ENCODE peak calls at places on chromosomes 7 and 10, in six cellular contexts. One of them, this sample, is unnamed.

GRCh38 chr7:111352319-111352718 is 210.0 kb downstream of the IMMP2L start:
- DNase-seq in GM12865: no peak
- DNase-seq in A549: no peak
- DNase-seq in fibroblast of mammary gland: no peak
- DNase-seq in GM23338: no peak
- DNase-seq in breast epithelium: no peak
- DNase-seq in this sample: no peak

GRCh38 chr7:31100445-31100844 is 48.3 kb downstream of the ADCYAP1R1 start:
- DNase-seq in GM12865: no peak
- DNase-seq in A549: no peak
- DNase-seq in fibroblast of mammary gland: peak
- DNase-seq in GM23338: no peak
- DNase-seq in breast epithelium: no peak
- DNase-seq in this sample: no peak

GRCh38 chr10:48556065-48556464 is 48.8 kb downstream of the ARHGAP22 start:
- DNase-seq in GM12865: no peak
- DNase-seq in A549: no peak
- DNase-seq in fibroblast of mammary gland: no peak
- DNase-seq in GM23338: no peak
- DNase-seq in breast epithelium: no peak
- DNase-seq in this sample: no peak

GRCh38 chr7:107044347-107045194 is at the start of gene PRKAR2B:
- DNase-seq in GM12865: peak
- DNase-seq in A549: peak
- DNase-seq in fibroblast of mammary gland: peak
- DNase-seq in GM23338: peak
- DNase-seq in breast epithelium: peak
- DNase-seq in this sample: no peak

GRCh38 chr7:50502001-50502684 is 52.0 kb upstream of the FIGNL1 start:
- DNase-seq in GM12865: no peak
- DNase-seq in A549: peak
- DNase-seq in fibroblast of mammary gland: peak
- DNase-seq in GM23338: no peak
- DNase-seq in breast epithelium: no peak
- DNase-seq in this sample: peak

GRCh38 chr7:138608292-138608691 is 92.9 kb downstream of the SVOPL start:
- DNase-seq in GM12865: peak
- DNase-seq in A549: no peak
- DNase-seq in fibroblast of mammary gland: peak
- DNase-seq in GM23338: no peak
- DNase-seq in breast epithelium: no peak
- DNase-seq in this sample: peak

GRCh38 chr10:86167101-86167761 is 199.4 kb downstream of the GRID1 start:
- DNase-seq in GM12865: no peak
- DNase-seq in A549: no peak
- DNase-seq in fibroblast of mammary gland: no peak
- DNase-seq in GM23338: no peak
- DNase-seq in breast epithelium: no peak
- DNase-seq in this sample: no peak

GRCh38 chr10:97053285-97053684 is 132.5 kb downstream of the SLIT1 start:
- DNase-seq in GM12865: no peak
- DNase-seq in A549: no peak
- DNase-seq in fibroblast of mammary gland: no peak
- DNase-seq in GM23338: no peak
- DNase-seq in breast epithelium: no peak
- DNase-seq in this sample: no peak

GRCh38 chr7:36487756-36488336 is 98.2 kb downstream of the ANLN start:
- DNase-seq in GM12865: peak
- DNase-seq in A549: peak
- DNase-seq in fibroblast of mammary gland: peak
- DNase-seq in GM23338: peak
- DNase-seq in breast epithelium: no peak
- DNase-seq in this sample: no peak

GRCh38 chr10:104253106-104253505 is 1.6 kb upstream of the GSTO1 start:
- DNase-seq in GM12865: no peak
- DNase-seq in A549: no peak
- DNase-seq in fibroblast of mammary gland: no peak
- DNase-seq in GM23338: no peak
- DNase-seq in breast epithelium: no peak
- DNase-seq in this sample: no peak

GRCh38 chr7:43572516-43573049 is 10.3 kb upstream of the STK17A start:
- DNase-seq in GM12865: peak
- DNase-seq in A549: peak
- DNase-seq in fibroblast of mammary gland: peak
- DNase-seq in GM23338: no peak
- DNase-seq in breast epithelium: no peak
- DNase-seq in this sample: peak

GRCh38 chr7:105448181-105448580 is 59.5 kb upstream of the SRPK2 start:
- DNase-seq in GM12865: peak
- DNase-seq in A549: no peak
- DNase-seq in fibroblast of mammary gland: no peak
- DNase-seq in GM23338: no peak
- DNase-seq in breast epithelium: no peak
- DNase-seq in this sample: no peak

GRCh38 chr7:131365876-131366275 is 38.2 kb downstream of the MKLN1 start:
- DNase-seq in GM12865: no peak
- DNase-seq in A549: no peak
- DNase-seq in fibroblast of mammary gland: peak
- DNase-seq in GM23338: no peak
- DNase-seq in breast epithelium: no peak
- DNase-seq in this sample: no peak

GRCh38 chr10:9096288-9096687 is 1041.8 kb downstream of the GATA3 start:
- DNase-seq in GM12865: no peak
- DNase-seq in A549: no peak
- DNase-seq in fibroblast of mammary gland: no peak
- DNase-seq in GM23338: no peak
- DNase-seq in breast epithelium: no peak
- DNase-seq in this sample: no peak

DNA sequence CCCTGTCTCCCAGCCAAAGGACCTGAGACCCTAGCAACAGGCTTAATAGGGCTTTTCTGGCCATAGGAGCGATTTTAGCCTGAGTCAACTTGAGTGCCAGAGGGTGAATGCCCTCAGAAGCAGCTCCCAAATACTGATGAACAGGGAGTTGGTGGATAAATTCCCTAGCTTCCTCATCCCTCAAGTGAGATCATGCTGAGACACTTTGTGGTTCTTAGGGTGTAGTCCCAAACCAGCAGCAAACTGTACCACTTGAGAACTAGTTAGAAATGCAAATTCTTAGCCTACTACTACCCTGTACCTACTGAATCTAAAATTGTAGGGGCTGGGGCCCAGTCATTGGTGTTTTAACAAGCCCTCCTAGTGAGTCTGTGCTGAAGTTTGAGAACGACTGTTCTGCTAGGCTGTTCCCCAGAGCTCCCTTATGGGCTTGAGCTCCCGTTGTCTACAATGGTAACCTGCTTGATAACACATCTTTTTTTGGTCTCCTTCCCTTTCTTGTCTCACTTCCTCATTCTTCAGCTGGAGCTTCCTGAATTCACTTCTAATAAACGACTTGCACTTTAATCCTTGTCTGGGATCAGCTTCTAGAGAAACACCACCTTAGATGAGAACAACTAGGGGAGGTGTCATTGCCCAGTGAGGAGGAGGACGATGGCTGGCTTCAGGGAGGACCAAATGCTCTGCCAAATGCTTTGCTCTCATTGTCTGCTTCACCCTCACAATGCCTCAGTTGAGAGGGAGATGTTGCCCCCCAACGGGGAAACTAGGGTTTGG is 18.2 kb upstream of the CDH23 start:
- DNase-seq in GM12865: peak
- DNase-seq in A549: no peak
- DNase-seq in fibroblast of mammary gland: no peak
- DNase-seq in GM23338: no peak
- DNase-seq in breast epithelium: no peak
- DNase-seq in this sample: no peak
- TF ChIP-seq CTCF in GM12865: no peak
- TF ChIP-seq CTCF in A549: no peak
- TF ChIP-seq CTCF in fibroblast of mammary gland: no peak
- TF ChIP-seq CTCF in GM23338: peak
- TF ChIP-seq CTCF in breast epithelium: no peak
- TF ChIP-seq CTCF in this sample: no peak

GRCh38 chr7:136865777-136866176 is 2.7 kb upstream of the CHRM2 start:
- DNase-seq in GM12865: no peak
- DNase-seq in A549: no peak
- DNase-seq in fibroblast of mammary gland: no peak
- DNase-seq in GM23338: no peak
- DNase-seq in breast epithelium: no peak
- DNase-seq in this sample: no peak

GRCh38 chr7:136870799-136871487 is 2.5 kb downstream of the CHRM2 start:
- DNase-seq in GM12865: no peak
- DNase-seq in A549: no peak
- DNase-seq in fibroblast of mammary gland: no peak
- DNase-seq in GM23338: peak
- DNase-seq in breast epithelium: no peak
- DNase-seq in this sample: no peak

GRCh38 chr7:136869991-136870798 is 1.7 kb downstream of the CHRM2 start:
- DNase-seq in GM12865: no peak
- DNase-seq in A549: no peak
- DNase-seq in fibroblast of mammary gland: no peak
- DNase-seq in GM23338: peak
- DNase-seq in breast epithelium: no peak
- DNase-seq in this sample: no peak

GRCh38 chr7:136868496-136869005 is at the start of gene CHRM2:
- DNase-seq in GM12865: no peak
- DNase-seq in A549: peak
- DNase-seq in fibroblast of mammary gland: peak
- DNase-seq in GM23338: peak
- DNase-seq in breast epithelium: no peak
- DNase-seq in this sample: no peak

GRCh38 chr7:136869006-136869961 is 832 bp downstream of the CHRM2 start:
- DNase-seq in GM12865: no peak
- DNase-seq in A549: no peak
- DNase-seq in fibroblast of mammary gland: no peak
- DNase-seq in GM23338: peak
- DNase-seq in breast epithelium: no peak
- DNase-seq in this sample: no peak
- H3K4me3 ChIP-seq in GM12865: no peak
- H3K4me3 ChIP-seq in A549: no peak
- H3K4me3 ChIP-seq in fibroblast of mammary gland: no peak
- H3K4me3 ChIP-seq in GM23338: peak
- H3K4me3 ChIP-seq in breast epithelium: peak
- H3K4me3 ChIP-seq in this sample: peak

GRCh38 chr10:70671619-70672164 is 614 bp upstream of the ADAMTS14 start:
- DNase-seq in GM12865: no peak
- DNase-seq in A549: no peak
- DNase-seq in fibroblast of mammary gland: no peak
- DNase-seq in GM23338: no peak
- DNase-seq in breast epithelium: no peak
- DNase-seq in this sample: no peak
- TF ChIP-seq CTCF in GM12865: no peak
- TF ChIP-seq CTCF in A549: no peak
- TF ChIP-seq CTCF in fibroblast of mammary gland: peak
- TF ChIP-seq CTCF in GM23338: peak
- TF ChIP-seq CTCF in breast epithelium: no peak
- TF ChIP-seq CTCF in this sample: no peak

GRCh38 chr10:112184379-112184778 is 814 bp upstream of the GPAM start:
- DNase-seq in GM12865: no peak
- DNase-seq in A549: no peak
- DNase-seq in fibroblast of mammary gland: no peak
- DNase-seq in GM23338: peak
- DNase-seq in breast epithelium: no peak
- DNase-seq in this sample: no peak

GRCh38 chr10:112184052-112184371 is 447 bp upstream of the GPAM start:
- DNase-seq in GM12865: no peak
- DNase-seq in A549: no peak
- DNase-seq in fibroblast of mammary gland: no peak
- DNase-seq in GM23338: no peak
- DNase-seq in breast epithelium: no peak
- DNase-seq in this sample: no peak

GRCh38 chr10:112187527-112187926 is 4.0 kb upstream of the GPAM start:
- DNase-seq in GM12865: no peak
- DNase-seq in A549: no peak
- DNase-seq in fibroblast of mammary gland: no peak
- DNase-seq in GM23338: no peak
- DNase-seq in breast epithelium: no peak
- DNase-seq in this sample: no peak

GRCh38 chr10:112183329-112184051 is at the start of gene GPAM:
- DNase-seq in GM12865: peak
- DNase-seq in A549: peak
- DNase-seq in fibroblast of mammary gland: peak
- DNase-seq in GM23338: peak
- DNase-seq in breast epithelium: peak
- DNase-seq in this sample: peak

DNA sequence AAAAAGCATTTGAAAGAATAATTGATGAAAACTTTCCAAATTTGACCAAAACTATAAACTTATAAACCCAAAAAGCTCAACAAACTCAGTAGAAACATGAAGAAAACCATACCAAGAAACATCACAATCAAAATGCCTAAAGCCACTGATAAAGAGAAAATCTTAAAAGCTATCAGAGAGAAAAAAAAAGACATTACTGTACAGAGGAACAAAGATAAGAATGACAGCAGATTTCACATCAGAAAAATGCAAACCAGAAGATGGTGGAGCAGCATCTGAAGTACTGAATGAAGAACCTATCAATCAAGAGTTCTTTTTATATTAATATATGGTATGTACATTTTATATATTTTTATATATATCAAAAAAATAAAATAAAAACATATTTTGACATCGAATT is 2.4 kb upstream of the GPAM start:
- DNase-seq in GM12865: no peak
- DNase-seq in A549: no peak
- DNase-seq in fibroblast of mammary gland: no peak
- DNase-seq in GM23338: no peak
- DNase-seq in breast epithelium: no peak
- DNase-seq in this sample: no peak
- H3K4me3 ChIP-seq in GM12865: no peak
- H3K4me3 ChIP-seq in A549: no peak
- H3K4me3 ChIP-seq in fibroblast of mammary gland: no peak
- H3K4me3 ChIP-seq in GM23338: no peak
- H3K4me3 ChIP-seq in breast epithelium: no peak
- H3K4me3 ChIP-seq in this sample: no peak

This sample was measured in HFF-Myc.